ENCODE peak calls at places on chromosomes 1 and 21, in nine cellular contexts. Y is MM.1S, G is uterus, W is mucosa of descending colon, S is stomach, K is heart left ventricle, V is fibroblast of lung, P is Peyer's patch, R is left ventricle myocardium inferior. L is an unnamed sample. For H3K9me3, the result is how much of the 10 kb centered on the place peaks cover.

GRCh38 chr1:179025125-179025974 is at the start of gene FAM20B:
- DNase-seq in Y (peak), G (peak), W (peak), S (peak), K (peak), V (peak), P (peak), R (peak), L (peak)

GRCh38 chr21:44649701-44650100 is 3.5 kb downstream of the KRTAP10-11 start:
- DNase-seq in Y (no peak), G (no peak), W (no peak), S (no peak), K (no peak), V (no peak), P (no peak), R (no peak), L (no peak)

GRCh38 chr1:178417858-178418257 is 78.9 kb downstream of the CLEC20A start:
- DNase-seq in Y (no peak), G (no peak), W (no peak), S (no peak), K (no peak), V (peak), P (no peak), R (no peak), L (peak)

GRCh38 chr21:29499734-29500343 is 201.1 kb downstream of the BACH1 start:
- DNase-seq in Y (no peak), G (no peak), W (no peak), S (no peak), K (no peak), V (peak), P (no peak), R (no peak), L (no peak)

GRCh38 chr1:55388960-55389359 is 173.8 kb upstream of the USP24 start:
- DNase-seq in Y (no peak), G (no peak), W (no peak), S (no peak), K (no peak), V (no peak), P (no peak), R (no peak), L (no peak)

GRCh38 chr1:200883118-200883517 is 10.3 kb downstream of the GPR25 start:
- DNase-seq in Y (no peak), G (no peak), W (no peak), S (peak), K (no peak), V (no peak), P (no peak), R (no peak), L (no peak)

GRCh38 chr1:209536843-209537242 is 46.7 kb upstream of the CAMK1G start:
- DNase-seq in Y (no peak), G (no peak), W (no peak), S (no peak), K (no peak), V (no peak), P (no peak), R (no peak), L (no peak)

GRCh38 chr1:184056921-184057496 is 5.5 kb downstream of the TSEN15 start:
- DNase-seq in Y (no peak), G (no peak), W (no peak), S (no peak), K (no peak), V (peak), P (no peak), R (no peak), L (peak)

GRCh38 chr21:31546402-31547155 is 112.9 kb upstream of the SOD1 start:
- DNase-seq in Y (no peak), G (peak), W (no peak), S (no peak), K (no peak), V (no peak), P (no peak), R (no peak), L (no peak)

GRCh38 chr1:54107131-54107530 is 45.7 kb downstream of the CDCP2 start:
- DNase-seq in Y (no peak), G (no peak), W (no peak), S (no peak), K (no peak), V (peak), P (no peak), R (no peak), L (no peak)

GRCh38 chr1:9374748-9375345 is 82.2 kb downstream of the SPSB1 start:
- DNase-seq in Y (no peak), G (no peak), W (no peak), S (no peak), K (no peak), V (no peak), P (no peak), R (no peak), L (no peak)

GRCh38 chr1:184419734-184420161 is 32.9 kb downstream of the C1orf21 start:
- DNase-seq in Y (no peak), G (no peak), W (no peak), S (no peak), K (no peak), V (peak), P (no peak), R (no peak), L (no peak)

GRCh38 chr21:25560151-25560783 is 47.0 kb downstream of the MRPL39 start:
- DNase-seq in Y (no peak), G (no peak), W (no peak), S (no peak), K (no peak), V (peak), P (no peak), R (no peak), L (no peak)

GRCh38 chr21:28959367-28960099 is 33.1 kb downstream of the LTN1 start:
- DNase-seq in Y (no peak), G (no peak), W (no peak), S (no peak), K (no peak), V (peak), P (no peak), R (no peak), L (peak)

GRCh38 chr1:243407284-243408018 is 151.6 kb downstream of the SDCCAG8 start:
- DNase-seq in Y (no peak), G (no peak), W (no peak), S (no peak), K (no peak), V (peak), P (no peak), R (no peak), L (no peak)

GRCh38 chr1:55816456-55816794 is 601.3 kb upstream of the USP24 start:
- DNase-seq in Y (peak), G (no peak), W (peak), S (no peak), K (no peak), V (peak), P (no peak), R (no peak), L (no peak)

GRCh38 chr21:45055861-45056260 is 18.5 kb upstream of the ADARB1 start:
- DNase-seq in Y (no peak), G (no peak), W (no peak), S (no peak), K (no peak), V (peak), P (no peak), R (no peak), L (no peak)

GRCh38 chr1:231931846-231932454 is 305.4 kb downstream of the DISC1 start:
- DNase-seq in Y (peak), G (no peak), W (peak), S (no peak), K (no peak), V (no peak), P (no peak), R (no peak), L (no peak)

GRCh38 chr1:21781971-21782867 is 730 bp downstream of the USP48 start:
- DNase-seq in Y (peak), G (no peak), W (peak), S (peak), K (peak), V (peak), P (no peak), R (no peak), L (no peak)

GRCh38 chr1:70327306-70328076 is 27.0 kb downstream of the ANKRD13C start:
- DNase-seq in Y (no peak), G (no peak), W (no peak), S (no peak), K (no peak), V (no peak), P (no peak), R (no peak), L (no peak)

GRCh38 chr1:119960501-119960900 is 64.2 kb upstream of the ADAM30 start:
- DNase-seq in Y (no peak), G (no peak), W (no peak), S (no peak), K (no peak), V (no peak), P (no peak), R (no peak), L (no peak)

GRCh38 chr1:25523512-25523911 is 19.9 kb upstream of the LDLRAP1 start:
- DNase-seq in Y (no peak), G (no peak), W (no peak), S (no peak), K (no peak), V (no peak), P (no peak), R (no peak), L (no peak)

GRCh38 chr21:35349378-35350080 is 300.4 kb upstream of the RUNX1 start:
- DNase-seq in Y (no peak), G (no peak), W (no peak), S (no peak), K (no peak), V (peak), P (no peak), R (no peak), L (no peak)

GRCh38 chr21:17777321-17777720 is 41.8 kb downstream of the C21orf91 start:
- DNase-seq in Y (no peak), G (no peak), W (no peak), S (no peak), K (no peak), V (no peak), P (no peak), R (no peak), L (no peak)

GRCh38 chr1:94237291-94238226 is at the start of gene ARHGAP29:
- DNase-seq in Y (peak), G (peak), W (peak), S (peak), K (peak), V (peak), P (peak), R (peak), L (no peak)

GRCh38 chr1:14842361-14842760 is 243.9 kb downstream of the KAZN start:
- DNase-seq in Y (no peak), G (no peak), W (no peak), S (no peak), K (no peak), V (peak), P (no peak), R (no peak), L (peak)

DNA sequence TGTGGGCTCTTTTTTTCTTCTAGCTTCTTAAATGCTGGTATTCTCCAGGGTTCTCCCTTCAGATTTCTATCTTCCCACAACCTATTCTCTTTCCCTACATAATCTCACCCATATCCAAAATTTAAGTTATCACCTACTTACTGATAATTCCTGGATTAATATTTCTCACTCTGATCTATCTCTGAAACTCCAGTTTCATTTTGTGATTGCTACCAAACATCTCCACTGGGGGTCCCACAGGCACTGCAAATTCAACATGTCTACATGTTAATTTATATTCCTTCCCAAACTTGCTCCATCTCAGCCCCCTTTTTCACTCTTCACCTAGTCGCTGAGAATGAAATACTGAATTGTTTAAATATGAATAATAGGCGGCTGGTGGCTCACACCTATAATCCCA is 9.9 kb upstream of the C1orf141 start:
- DNase-seq in Y (no peak), G (no peak), W (no peak), S (no peak), K (no peak), V (peak), P (no peak), R (no peak), L (no peak)
- TF ChIP-seq CTCF in Y (peak), G (no peak), W (no peak), S (no peak), K (no peak), V (peak), P (peak), R (no peak), L (peak)

DNA sequence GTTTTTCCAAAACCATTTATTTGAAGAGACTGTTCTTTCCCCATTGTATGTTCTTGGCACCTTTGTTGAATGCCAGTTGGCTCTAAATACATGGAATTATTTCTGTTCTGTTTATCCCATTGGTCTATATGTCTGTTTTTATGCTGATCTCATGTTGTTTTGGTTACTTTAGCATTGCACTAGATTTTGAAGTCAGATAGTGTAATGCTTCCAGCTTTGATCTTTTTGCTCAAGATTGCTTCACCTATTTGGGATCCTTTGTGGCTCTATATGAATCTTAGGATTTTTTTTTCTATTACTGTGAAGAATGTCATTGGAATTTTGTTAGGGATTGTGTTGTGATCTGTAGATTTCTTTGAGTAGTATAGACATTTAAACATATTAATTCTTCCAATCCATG is 139.2 kb upstream of the GPR52 start:
- DNase-seq in Y (no peak), G (no peak), W (no peak), S (no peak), K (no peak), V (no peak), P (no peak), R (no peak), L (no peak)
- H3K9me3 ChIP-seq in Y (under half), G (under half), W (under half), S (under half), K (under half), V (under half), P (under half), R (half or more), L (under half)

GRCh38 chr1:16042096-16042495 is 1.5 kb upstream of the CLCNKB start:
- DNase-seq in Y (no peak), G (no peak), W (no peak), S (no peak), K (no peak), V (no peak), P (no peak), R (no peak), L (no peak)
- TF ChIP-seq CTCF in Y (no peak), G (no peak), W (no peak), S (no peak), K (no peak), V (no peak), P (no peak), R (no peak), L (no peak)

GRCh38 chr21:15363921-15364320 is 299.1 kb upstream of the NRIP1 start:
- DNase-seq in Y (no peak), G (no peak), W (no peak), S (no peak), K (no peak), V (no peak), P (no peak), R (no peak), L (no peak)

GRCh38 chr21:15367061-15367626 is 302.3 kb upstream of the NRIP1 start:
- DNase-seq in Y (no peak), G (no peak), W (no peak), S (no peak), K (no peak), V (no peak), P (no peak), R (no peak), L (no peak)

GRCh38 chr21:15365751-15366392 is 301.1 kb upstream of the NRIP1 start:
- DNase-seq in Y (no peak), G (no peak), W (no peak), S (no peak), K (no peak), V (no peak), P (no peak), R (no peak), L (no peak)

GRCh38 chr21:15362458-15362857 is 297.7 kb upstream of the NRIP1 start:
- DNase-seq in Y (no peak), G (no peak), W (no peak), S (no peak), K (no peak), V (no peak), P (no peak), R (no peak), L (no peak)
- H3K9me3 ChIP-seq in Y (under half), G (under half), W (under half), S (under half), K (under half), V (under half), P (under half), R (under half), L (under half)